ENCODE peak calls at places on chromosomes 6 and 20, in nine cellular contexts. F is cardiac muscle cell, C is left ventricle myocardium inferior, G is ascending aorta, S is hepatocyte, P is SK-N-SH, Q is psoas muscle, A is pancreas, B is stomach. K is an unnamed sample.

GRCh38 chr20:14951707-14952106 is 614.3 kb upstream of the FLRT3 start:
- DNase-seq in F (no peak), C (no peak), G (no peak), S (peak; percentile 33), P (no peak), Q (no peak), A (no peak), B (no peak), K (no peak)

GRCh38 chr6:12608016-12608860 is 108.3 kb upstream of the PHACTR1 start:
- DNase-seq in F (no peak), C (no peak), G (no peak), S (no peak), P (no peak), Q (no peak), A (no peak), B (no peak), K (no peak)

GRCh38 chr6:159761135-159761872 is 541 bp upstream of the ACAT2 start:
- DNase-seq in F (peak; percentile 30), C (no peak), G (no peak), S (peak; percentile 49), P (peak; percentile 36), Q (peak; percentile 67), A (peak; percentile 68), B (peak; percentile 29), K (no peak)

GRCh38 chr6:170443151-170443662 is 109.9 kb downstream of the PSMB1 start:
- DNase-seq in F (no peak), C (no peak), G (peak; percentile 54), S (no peak), P (peak; percentile 41), Q (no peak), A (no peak), B (peak; percentile 18), K (peak; percentile 17)

GRCh38 chr20:4898282-4898681 is 103.0 kb downstream of the SLC23A2 start:
- DNase-seq in F (no peak), C (peak; percentile 29), G (peak; percentile 70), S (peak; percentile 75), P (no peak), Q (peak; percentile 68), A (no peak), B (peak; percentile 65), K (no peak)

GRCh38 chr6:135871878-135872277 is 20.4 kb downstream of the PDE7B start:
- DNase-seq in F (no peak), C (no peak), G (no peak), S (no peak), P (no peak), Q (no peak), A (no peak), B (no peak), K (no peak)

GRCh38 chr6:42140756-42141602 is 1.4 kb downstream of the C6orf132 start:
- DNase-seq in F (no peak), C (no peak), G (no peak), S (no peak), P (peak; percentile 84), Q (no peak), A (no peak), B (peak; percentile 28), K (no peak)

GRCh38 chr6:14655990-14656640 is 538.5 kb downstream of the CD83 start:
- DNase-seq in F (no peak), C (no peak), G (no peak), S (no peak), P (no peak), Q (no peak), A (no peak), B (no peak), K (no peak)

GRCh38 chr6:141153563-141153962 is 979.2 kb upstream of the GJE1 start:
- DNase-seq in F (no peak), C (no peak), G (no peak), S (no peak), P (no peak), Q (no peak), A (no peak), B (no peak), K (no peak)

GRCh38 chr20:36591854-36592641 is 13.5 kb upstream of the RAB5IF start:
- DNase-seq in F (peak; percentile 53), C (no peak), G (no peak), S (peak; percentile 57), P (peak; percentile 46), Q (no peak), A (no peak), B (no peak), K (peak; percentile 74)

DNA sequence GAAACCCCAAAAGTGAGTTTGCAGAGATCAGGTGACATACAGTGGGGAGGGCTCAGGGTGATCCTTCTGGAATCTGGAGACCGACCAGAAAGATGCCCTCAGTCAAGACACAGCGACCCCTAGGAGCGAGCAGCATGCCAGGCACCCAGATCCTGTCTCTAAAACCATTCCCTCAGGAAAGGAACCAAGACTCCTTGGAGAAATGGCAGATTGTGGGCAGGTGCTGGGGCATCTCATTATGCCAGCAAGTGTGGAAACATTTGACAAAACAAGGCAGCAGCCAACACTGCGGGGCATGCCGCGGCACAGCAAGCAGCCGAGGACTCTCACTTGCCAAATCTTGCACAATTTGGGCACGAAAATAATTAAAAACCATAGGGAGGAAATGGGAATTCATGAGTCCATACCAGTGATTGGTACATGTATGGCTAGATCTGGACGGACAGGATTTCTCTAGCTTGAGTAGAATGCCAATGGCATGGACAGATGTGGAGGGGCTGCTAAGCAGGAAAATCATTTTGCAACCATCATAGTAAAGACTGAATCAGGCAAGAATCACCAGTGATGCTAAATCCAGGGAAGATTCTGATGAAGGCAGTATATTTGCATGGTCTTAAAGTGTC is 76.9 kb downstream of the GINS1 start:
- DNase-seq in F (no peak), C (no peak), G (no peak), S (no peak), P (no peak), Q (no peak), A (no peak), B (no peak), K (no peak)
- H3K4me1 ChIP-seq in F (no peaks in the 10 kb centered on the region), C (peaks cover 14% of the 10 kb centered on the region), G (no peaks in the 10 kb centered on the region), S (no peaks in the 10 kb centered on the region), P (peaks cover 4% of the 10 kb centered on the region), Q (no peaks in the 10 kb centered on the region), A (no peaks in the 10 kb centered on the region), B (no peaks in the 10 kb centered on the region), K (no peaks in the 10 kb centered on the region)

GRCh38 chr6:155534678-155535077 is 79.0 kb upstream of the NOX3 start:
- DNase-seq in F (no peak), C (no peak), G (no peak), S (no peak), P (no peak), Q (no peak), A (no peak), B (no peak), K (no peak)

GRCh38 chr6:155528335-155528734 is 72.7 kb upstream of the NOX3 start:
- DNase-seq in F (no peak), C (no peak), G (no peak), S (no peak), P (no peak), Q (no peak), A (no peak), B (no peak), K (no peak)

GRCh38 chr6:155527443-155527842 is 71.8 kb upstream of the NOX3 start:
- DNase-seq in F (no peak), C (no peak), G (no peak), S (no peak), P (no peak), Q (no peak), A (no peak), B (no peak), K (no peak)

GRCh38 chr6:155528982-155529453 is 73.4 kb upstream of the NOX3 start:
- DNase-seq in F (no peak), C (no peak), G (peak; percentile 82), S (peak; percentile 57), P (no peak), Q (no peak), A (no peak), B (no peak), K (no peak)

GRCh38 chr6:155530219-155530834 is 74.7 kb upstream of the NOX3 start:
- DNase-seq in F (peak; percentile 30), C (no peak), G (no peak), S (peak; percentile 52), P (peak; percentile 44), Q (no peak), A (no peak), B (no peak), K (peak; percentile 36)
- TF ChIP-seq CTCF in F (peak; percentile 70), C (peak; percentile 72), G (peak; percentile 81), S (peak; percentile 76), P (peak; percentile 77), Q (peak; percentile 74), A (peak; percentile 49), B (peak; percentile 30), K (peak; percentile 76)

DNA sequence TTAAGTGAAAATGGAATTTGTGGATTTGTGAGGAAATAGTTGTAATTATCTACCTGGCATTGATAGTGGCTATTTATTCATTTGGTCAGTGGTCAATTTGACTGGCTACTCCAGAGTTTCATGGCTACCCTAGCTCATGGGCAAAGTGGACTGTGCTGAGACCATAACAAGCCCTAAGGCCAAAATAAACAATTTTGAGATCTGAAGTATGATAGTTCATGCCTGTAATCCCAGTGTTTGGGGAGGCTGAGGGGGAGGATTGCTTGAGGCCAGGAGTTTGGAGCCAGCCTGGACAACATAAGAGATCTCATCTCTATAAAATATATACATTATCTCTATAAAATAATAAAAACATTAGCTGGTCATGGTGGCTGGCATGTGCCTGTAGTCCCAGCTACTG is 311.7 kb downstream of the HIVEP2 start:
- DNase-seq in F (no peak), C (no peak), G (no peak), S (no peak), P (no peak), Q (no peak), A (no peak), B (no peak), K (no peak)
- H3K4me1 ChIP-seq in F (no peaks in the 10 kb centered on the region), C (no peaks in the 10 kb centered on the region), G (no peaks in the 10 kb centered on the region), S (no peaks in the 10 kb centered on the region), P (no peaks in the 10 kb centered on the region), Q (no peaks in the 10 kb centered on the region), A (no peaks in the 10 kb centered on the region), B (no peaks in the 10 kb centered on the region), K (no peaks in the 10 kb centered on the region)

GRCh38 chr6:21986703-21987102 is 310.1 kb downstream of the PRL start:
- DNase-seq in F (no peak), C (no peak), G (no peak), S (no peak), P (no peak), Q (no peak), A (no peak), B (no peak), K (no peak)

GRCh38 chr6:21984551-21984950 is 312.3 kb downstream of the PRL start:
- DNase-seq in F (no peak), C (no peak), G (no peak), S (no peak), P (peak; percentile 16), Q (no peak), A (no peak), B (no peak), K (no peak)

GRCh38 chr6:21981235-21981833 is 315.5 kb downstream of the PRL start:
- DNase-seq in F (no peak), C (no peak), G (no peak), S (no peak), P (no peak), Q (no peak), A (no peak), B (no peak), K (no peak)

GRCh38 chr6:21985904-21986303 is 310.9 kb downstream of the PRL start:
- DNase-seq in F (no peak), C (no peak), G (no peak), S (no peak), P (no peak), Q (no peak), A (no peak), B (no peak), K (no peak)

DNA sequence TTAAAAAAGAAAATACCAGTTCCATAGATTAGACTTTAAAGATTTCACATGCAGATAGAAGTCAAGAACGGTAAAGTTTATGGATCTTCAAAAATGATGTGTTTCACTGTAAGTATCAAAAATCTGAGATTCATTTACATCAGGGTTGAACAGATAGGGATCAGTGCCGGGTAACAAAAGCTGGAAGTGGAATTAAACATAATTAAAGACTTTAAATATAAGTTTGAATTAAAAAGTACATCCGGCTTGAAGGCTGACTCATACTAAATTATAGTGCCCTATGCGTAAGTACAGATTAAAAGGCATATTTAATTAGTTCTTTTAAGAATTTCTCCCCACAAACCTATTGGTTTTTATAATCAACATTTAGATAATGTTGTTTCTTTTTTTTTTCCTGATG is 312.7 kb downstream of the PRL start:
- DNase-seq in F (no peak), C (no peak), G (no peak), S (no peak), P (no peak), Q (no peak), A (no peak), B (no peak), K (no peak)
- TF ChIP-seq CTCF in F (no peak), C (no peak), G (no peak), S (no peak), P (no peak), Q (no peak), A (no peak), B (no peak), K (no peak)